ENCODE peak calls at places on chromosomes 7 and 10, in six cellular contexts. One of them, this sample, is unnamed.

GRCh38 chr7:76244781-76245391 is 43.2 kb downstream of the SRRM3 start:
- DNase-seq in fibroblast of mammary gland: no peak
- DNase-seq in HCT116: no peak
- DNase-seq in A549: no peak
- DNase-seq in iPS DF 6.9: no peak
- DNase-seq in left ventricle myocardium inferior: no peak
- DNase-seq in this sample: no peak

GRCh38 chr7:118288098-118288497 is 63.6 kb downstream of the ANKRD7 start:
- DNase-seq in iPS DF 6.9: no peak
- DNase-seq in A549: no peak
- DNase-seq in left ventricle myocardium inferior: no peak
- DNase-seq in HCT116: no peak
- DNase-seq in fibroblast of mammary gland: no peak
- DNase-seq in this sample: no peak

GRCh38 chr7:131480384-131481315 is 75.8 kb downstream of the PODXL start:
- DNase-seq in fibroblast of mammary gland: no peak
- DNase-seq in iPS DF 6.9: no peak
- DNase-seq in left ventricle myocardium inferior: no peak
- DNase-seq in HCT116: no peak
- DNase-seq in A549: peak; percentile 66
- DNase-seq in this sample: no peak

GRCh38 chr7:18895456-18895855 is 222.0 kb downstream of the TWIST1 start:
- DNase-seq in A549: peak; percentile 2
- DNase-seq in HCT116: peak; percentile 53
- DNase-seq in left ventricle myocardium inferior: no peak
- DNase-seq in fibroblast of mammary gland: peak; percentile 84
- DNase-seq in iPS DF 6.9: no peak
- DNase-seq in this sample: no peak

GRCh38 chr10:3723706-3724225 is 61.2 kb downstream of the KLF6 start:
- DNase-seq in iPS DF 6.9: no peak
- DNase-seq in A549: no peak
- DNase-seq in left ventricle myocardium inferior: no peak
- DNase-seq in HCT116: no peak
- DNase-seq in fibroblast of mammary gland: peak; percentile 44
- DNase-seq in this sample: no peak

GRCh38 chr10:26494018-26494417 is 55.9 kb downstream of the APBB1IP start:
- DNase-seq in iPS DF 6.9: no peak
- DNase-seq in left ventricle myocardium inferior: no peak
- DNase-seq in fibroblast of mammary gland: no peak
- DNase-seq in HCT116: no peak
- DNase-seq in A549: no peak
- DNase-seq in this sample: no peak

GRCh38 chr10:57333880-57334279 is 933.8 kb downstream of the IPMK start:
- DNase-seq in left ventricle myocardium inferior: no peak
- DNase-seq in A549: no peak
- DNase-seq in HCT116: no peak
- DNase-seq in iPS DF 6.9: no peak
- DNase-seq in fibroblast of mammary gland: no peak
- DNase-seq in this sample: no peak

GRCh38 chr7:77362905-77363304 is 53.2 kb downstream of the GSAP start:
- DNase-seq in HCT116: no peak
- DNase-seq in A549: no peak
- DNase-seq in fibroblast of mammary gland: no peak
- DNase-seq in left ventricle myocardium inferior: no peak
- DNase-seq in iPS DF 6.9: no peak
- DNase-seq in this sample: no peak

GRCh38 chr10:130022501-130023299 is 58.6 kb upstream of the EBF3 start:
- DNase-seq in iPS DF 6.9: no peak
- DNase-seq in A549: no peak
- DNase-seq in left ventricle myocardium inferior: no peak
- DNase-seq in fibroblast of mammary gland: peak; percentile 93
- DNase-seq in HCT116: no peak
- DNase-seq in this sample: no peak

GRCh38 chr10:98047009-98047741 is 16.8 kb upstream of the CRTAC1 start:
- DNase-seq in iPS DF 6.9: no peak
- DNase-seq in left ventricle myocardium inferior: peak; percentile 73
- DNase-seq in fibroblast of mammary gland: no peak
- DNase-seq in HCT116: no peak
- DNase-seq in A549: no peak
- DNase-seq in this sample: no peak

GRCh38 chr7:334618-335357 is 44.8 kb downstream of the FOXL3 start:
- DNase-seq in A549: no peak
- DNase-seq in iPS DF 6.9: no peak
- DNase-seq in left ventricle myocardium inferior: no peak
- DNase-seq in HCT116: no peak
- DNase-seq in fibroblast of mammary gland: no peak
- DNase-seq in this sample: no peak

GRCh38 chr7:24401628-24402593 is 117.9 kb downstream of the NPY start:
- DNase-seq in HCT116: peak; percentile 28
- DNase-seq in fibroblast of mammary gland: peak; percentile 42
- DNase-seq in iPS DF 6.9: no peak
- DNase-seq in left ventricle myocardium inferior: no peak
- DNase-seq in A549: peak; percentile 30
- DNase-seq in this sample: no peak

GRCh38 chr7:12573885-12574284 is 3.4 kb downstream of the SCIN start:
- DNase-seq in fibroblast of mammary gland: no peak
- DNase-seq in HCT116: no peak
- DNase-seq in left ventricle myocardium inferior: no peak
- DNase-seq in A549: no peak
- DNase-seq in iPS DF 6.9: no peak
- DNase-seq in this sample: no peak

GRCh38 chr7:95589766-95590165 is 6.5 kb downstream of the PDK4 start:
- DNase-seq in A549: no peak
- DNase-seq in iPS DF 6.9: no peak
- DNase-seq in HCT116: no peak
- DNase-seq in fibroblast of mammary gland: no peak
- DNase-seq in left ventricle myocardium inferior: no peak
- DNase-seq in this sample: no peak

GRCh38 chr7:95592570-95592969 is 3.7 kb downstream of the PDK4 start:
- DNase-seq in iPS DF 6.9: no peak
- DNase-seq in left ventricle myocardium inferior: no peak
- DNase-seq in A549: no peak
- DNase-seq in HCT116: no peak
- DNase-seq in fibroblast of mammary gland: no peak
- DNase-seq in this sample: no peak

GRCh38 chr7:95593343-95593742 is 3.0 kb downstream of the PDK4 start:
- DNase-seq in iPS DF 6.9: no peak
- DNase-seq in left ventricle myocardium inferior: no peak
- DNase-seq in A549: no peak
- DNase-seq in HCT116: no peak
- DNase-seq in fibroblast of mammary gland: no peak
- DNase-seq in this sample: no peak

GRCh38 chr7:95589031-95589430 is 7.3 kb downstream of the PDK4 start:
- DNase-seq in left ventricle myocardium inferior: no peak
- DNase-seq in fibroblast of mammary gland: no peak
- DNase-seq in A549: no peak
- DNase-seq in HCT116: no peak
- DNase-seq in iPS DF 6.9: no peak
- DNase-seq in this sample: no peak

DNA sequence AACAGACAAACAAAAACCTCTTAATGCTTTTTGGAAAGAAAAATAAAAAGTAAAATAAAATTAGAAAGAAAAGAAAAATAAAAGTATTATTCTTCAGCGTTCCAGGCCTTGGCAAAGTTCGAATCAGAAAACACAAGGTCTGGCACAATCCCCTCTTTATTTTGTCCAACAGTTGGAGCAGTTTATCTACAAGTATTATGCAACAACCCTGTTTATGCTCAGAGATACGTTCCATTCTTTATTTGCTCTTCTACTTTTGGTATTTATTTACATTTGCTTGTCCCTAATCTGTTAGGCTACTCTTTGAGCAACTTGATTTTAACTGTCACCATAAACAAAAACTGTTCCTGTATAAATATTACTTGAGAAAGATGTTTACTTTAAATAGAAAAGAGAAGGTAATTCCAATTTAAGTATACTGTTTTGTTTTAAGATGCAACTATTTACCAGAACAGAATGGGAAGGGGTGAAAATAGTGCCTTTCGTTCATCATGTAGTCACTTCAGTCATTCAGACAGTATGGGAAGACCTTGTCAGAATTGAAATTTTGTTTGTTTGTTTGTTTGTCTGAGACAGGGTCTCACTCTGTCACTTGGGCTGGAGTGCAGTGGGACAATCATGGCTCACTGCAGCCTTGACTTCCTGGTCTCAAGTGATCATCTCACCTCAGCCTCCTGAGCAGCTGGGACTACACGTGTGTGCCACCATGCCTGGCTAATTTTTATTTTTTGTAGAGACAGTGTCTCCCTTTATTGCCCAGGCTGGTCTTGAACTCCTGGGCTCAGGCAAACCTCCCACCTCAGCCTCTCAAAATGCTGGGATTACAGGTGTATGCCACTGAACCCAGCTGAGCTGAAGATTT is 5.7 kb downstream of the PDK4 start:
- DNase-seq in fibroblast of mammary gland: no peak
- DNase-seq in iPS DF 6.9: no peak
- DNase-seq in HCT116: no peak
- DNase-seq in left ventricle myocardium inferior: no peak
- DNase-seq in A549: no peak
- DNase-seq in this sample: no peak
- H3K4me3 ChIP-seq in fibroblast of mammary gland: no peak overlapping the region
- H3K4me3 ChIP-seq in iPS DF 6.9: no peak overlapping the region
- H3K4me3 ChIP-seq in HCT116: no peak overlapping the region
- H3K4me3 ChIP-seq in left ventricle myocardium inferior: peak overlapping the region; percentile 89
- H3K4me3 ChIP-seq in A549: no peak overlapping the region
- H3K4me3 ChIP-seq in this sample: no peak overlapping the region

DNA sequence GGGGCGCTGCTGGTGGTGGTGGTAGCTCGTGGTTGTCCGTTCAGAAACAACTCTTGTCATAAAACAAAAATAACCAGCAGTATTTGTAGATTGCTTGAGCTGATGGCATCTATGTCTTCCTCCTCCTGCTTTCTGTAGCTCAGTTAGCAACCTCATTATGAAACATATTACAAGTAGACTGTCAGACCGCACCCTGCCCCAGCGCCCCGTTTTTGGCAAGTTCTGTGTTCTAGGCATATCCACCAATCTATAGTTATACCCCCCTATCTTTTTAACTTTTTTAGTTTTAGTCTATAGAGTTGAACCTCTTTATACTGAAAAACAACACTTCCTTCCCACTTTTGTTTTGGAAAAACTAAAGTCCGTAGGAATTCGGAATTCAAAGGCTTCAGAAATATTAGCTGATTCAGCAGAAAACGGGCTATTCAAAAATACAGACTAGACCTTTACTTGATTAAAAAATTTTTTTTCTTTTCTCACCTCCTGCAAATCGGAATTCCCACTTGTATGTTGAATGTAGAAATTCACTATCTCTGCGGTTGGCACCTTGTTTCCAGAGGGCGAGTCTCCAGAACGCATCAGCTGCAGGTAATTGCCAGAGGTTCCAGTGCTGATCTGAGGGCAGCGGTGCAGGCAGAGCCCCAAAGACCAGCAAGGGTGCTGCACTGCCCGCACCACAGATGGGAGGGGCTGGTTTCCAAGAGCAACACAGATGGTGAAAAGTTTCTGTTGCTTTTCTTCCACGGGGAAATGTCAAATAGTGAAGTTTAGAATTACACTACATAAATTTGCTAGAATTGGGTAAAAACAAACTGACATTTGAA is 2.1 kb upstream of the FZD8 start:
- DNase-seq in HCT116: no peak
- DNase-seq in A549: no peak
- DNase-seq in iPS DF 6.9: no peak
- DNase-seq in fibroblast of mammary gland: no peak
- DNase-seq in left ventricle myocardium inferior: no peak
- DNase-seq in this sample: no peak
- H3K4me3 ChIP-seq in HCT116: no peak overlapping the region
- H3K4me3 ChIP-seq in A549: peak overlapping the region; percentile 70
- H3K4me3 ChIP-seq in iPS DF 6.9: peak overlapping the region; percentile 84
- H3K4me3 ChIP-seq in fibroblast of mammary gland: peak overlapping the region; percentile 62
- H3K4me3 ChIP-seq in left ventricle myocardium inferior: peak overlapping the region; percentile 88
- H3K4me3 ChIP-seq in this sample: peak overlapping the region; percentile 80

DNA sequence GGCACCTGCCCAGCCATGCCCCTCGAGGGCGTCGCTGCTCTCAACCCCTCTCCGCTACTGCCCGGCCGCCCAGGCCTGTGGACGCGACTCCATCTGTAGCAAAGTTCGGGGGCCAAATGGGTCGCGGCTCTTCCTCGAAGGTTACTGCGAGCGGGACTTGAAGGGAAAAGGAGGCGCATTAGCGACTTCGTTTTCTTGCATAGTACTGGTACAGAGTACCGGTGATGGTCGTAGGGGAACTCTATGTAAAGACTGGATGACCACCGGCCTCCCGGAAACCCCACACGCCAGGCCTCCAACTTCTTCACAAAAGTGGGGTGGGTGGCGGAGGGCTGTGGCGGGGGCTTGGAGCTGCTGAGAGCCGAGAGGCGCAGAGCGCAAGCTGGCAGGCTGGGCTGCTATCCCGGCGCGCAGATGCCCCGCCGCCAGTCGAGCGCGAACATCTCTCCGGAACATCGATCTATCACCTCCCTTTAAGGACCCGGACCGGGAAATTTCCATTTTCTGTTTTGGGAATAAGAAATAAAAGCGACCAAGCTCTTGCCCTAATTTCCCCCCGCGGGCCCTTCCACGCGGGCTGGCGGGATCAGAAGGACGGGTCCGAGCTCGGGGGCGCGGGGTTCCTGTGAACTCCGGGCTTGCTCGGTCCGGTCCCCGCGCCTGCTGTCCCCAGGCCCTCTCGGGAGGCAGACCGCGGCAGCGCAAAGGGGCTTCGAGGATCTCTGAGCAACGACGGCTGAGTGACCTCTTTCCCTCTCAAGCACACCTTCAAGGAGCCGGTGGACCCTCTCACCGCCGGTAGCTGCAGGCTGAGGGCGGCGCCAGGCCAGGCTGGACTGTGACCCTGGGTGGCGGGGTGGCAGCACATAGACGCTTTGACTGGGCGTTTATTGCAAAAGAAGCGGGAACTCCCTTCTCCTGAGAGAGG is 12.2 kb upstream of the FEZF1 start:
- DNase-seq in iPS DF 6.9: no peak
- DNase-seq in left ventricle myocardium inferior: no peak
- DNase-seq in A549: no peak
- DNase-seq in fibroblast of mammary gland: no peak
- DNase-seq in HCT116: no peak
- DNase-seq in this sample: peak; percentile 61
- H3K4me3 ChIP-seq in iPS DF 6.9: peak overlapping the region; percentile 3
- H3K4me3 ChIP-seq in left ventricle myocardium inferior: peak overlapping the region; percentile 33
- H3K4me3 ChIP-seq in A549: no peak overlapping the region
- H3K4me3 ChIP-seq in fibroblast of mammary gland: no peak overlapping the region
- H3K4me3 ChIP-seq in HCT116: no peak overlapping the region
- H3K4me3 ChIP-seq in this sample: peak overlapping the region; percentile 76

GRCh38 chr10:100653957-100654834 is 91.2 kb upstream of the PAX2 start:
- DNase-seq in A549: no peak
- DNase-seq in fibroblast of mammary gland: peak; percentile 9
- DNase-seq in HCT116: no peak
- DNase-seq in left ventricle myocardium inferior: no peak
- DNase-seq in iPS DF 6.9: no peak
- DNase-seq in this sample: no peak
- H3K4me3 ChIP-seq in A549: peak overlapping the region; percentile 56
- H3K4me3 ChIP-seq in fibroblast of mammary gland: no peak overlapping the region
- H3K4me3 ChIP-seq in HCT116: peak overlapping the region; percentile 31
- H3K4me3 ChIP-seq in left ventricle myocardium inferior: peak overlapping the region; percentile 40
- H3K4me3 ChIP-seq in iPS DF 6.9: peak overlapping the region; percentile 34
- H3K4me3 ChIP-seq in this sample: peak overlapping the region; percentile 35

This sample was measured in neuronal stem cell.